ENCODE peak calls at places on chromosomes 5 and 9, in four cellular contexts. One of them, this sample, is unnamed.

GRCh38 chr5:151202381-151203139 is 21.3 kb downstream of the CCDC69 start:
- DNase-seq in SK-N-SH: no peak
- DNase-seq in H1: no peak
- DNase-seq in GM12878: no peak
- DNase-seq in this sample: no peak

GRCh38 chr9:110040788-110041187 is 167.2 kb downstream of the C9orf152 start:
- DNase-seq in SK-N-SH: no peak
- DNase-seq in GM12878: no peak
- DNase-seq in H1: no peak
- DNase-seq in this sample: no peak

GRCh38 chr5:56288880-56289601 is 55.9 kb upstream of the ANKRD55 start:
- DNase-seq in SK-N-SH: no peak
- DNase-seq in H1: no peak
- DNase-seq in GM12878: no peak
- DNase-seq in this sample: peak; percentile 36

GRCh38 chr9:21559402-21560280 is 77.5 kb upstream of the IFNE start:
- DNase-seq in SK-N-SH: peak; percentile 56
- DNase-seq in H1: peak; percentile 79
- DNase-seq in GM12878: no peak
- DNase-seq in this sample: no peak

GRCh38 chr5:34598177-34598794 is 57.8 kb upstream of the RAI14 start:
- DNase-seq in H1: no peak
- DNase-seq in SK-N-SH: no peak
- DNase-seq in GM12878: no peak
- DNase-seq in this sample: no peak

GRCh38 chr5:14706615-14707021 is 42.1 kb downstream of the OTULIN start:
- DNase-seq in GM12878: no peak
- DNase-seq in H1: no peak
- DNase-seq in SK-N-SH: peak; percentile 45
- DNase-seq in this sample: no peak

GRCh38 chr5:150559701-150560100 is 51.8 kb downstream of the NDST1 start:
- DNase-seq in H1: no peak
- DNase-seq in GM12878: no peak
- DNase-seq in SK-N-SH: no peak
- DNase-seq in this sample: no peak

GRCh38 chr5:14102666-14103065 is 40.5 kb upstream of the TRIO start:
- DNase-seq in GM12878: no peak
- DNase-seq in SK-N-SH: no peak
- DNase-seq in H1: no peak
- DNase-seq in this sample: no peak

GRCh38 chr5:1845696-1846095 is 37.0 kb downstream of the IRX4 start:
- DNase-seq in H1: no peak
- DNase-seq in GM12878: no peak
- DNase-seq in SK-N-SH: no peak
- DNase-seq in this sample: no peak

GRCh38 chr9:81132796-81133195 is 556.6 kb downstream of the TLE1 start:
- DNase-seq in SK-N-SH: no peak
- DNase-seq in H1: no peak
- DNase-seq in GM12878: no peak
- DNase-seq in this sample: no peak

GRCh38 chr5:158746979-158747378 is 352.7 kb downstream of the EBF1 start:
- DNase-seq in H1: no peak
- DNase-seq in SK-N-SH: no peak
- DNase-seq in GM12878: no peak
- DNase-seq in this sample: no peak

GRCh38 chr9:4207476-4207875 is 92.4 kb downstream of the GLIS3 start:
- DNase-seq in GM12878: no peak
- DNase-seq in SK-N-SH: no peak
- DNase-seq in H1: no peak
- DNase-seq in this sample: no peak

GRCh38 chr5:116525680-116526079 is 48.9 kb downstream of the SEMA6A start:
- DNase-seq in SK-N-SH: no peak
- DNase-seq in GM12878: no peak
- DNase-seq in H1: no peak
- DNase-seq in this sample: no peak

GRCh38 chr5:178203670-178204204 is 596 bp upstream of the HNRNPAB start:
- DNase-seq in H1: no peak
- DNase-seq in GM12878: no peak
- DNase-seq in SK-N-SH: no peak
- DNase-seq in this sample: no peak

GRCh38 chr5:173301695-173302545 is 26.3 kb downstream of the STC2 start:
- DNase-seq in GM12878: no peak
- DNase-seq in H1: no peak
- DNase-seq in SK-N-SH: no peak
- DNase-seq in this sample: no peak

GRCh38 chr5:8340261-8340660 is 471.3 kb downstream of the MTRR start:
- DNase-seq in GM12878: no peak
- DNase-seq in SK-N-SH: no peak
- DNase-seq in H1: no peak
- DNase-seq in this sample: no peak

GRCh38 chr5:41270423-41271251 is 57.3 kb upstream of the C6 start:
- DNase-seq in SK-N-SH: peak; percentile 18
- DNase-seq in H1: no peak
- DNase-seq in GM12878: no peak
- DNase-seq in this sample: no peak

GRCh38 chr5:107476783-107477182 is 194.0 kb downstream of the EFNA5 start:
- DNase-seq in SK-N-SH: no peak
- DNase-seq in GM12878: peak; percentile 80
- DNase-seq in H1: no peak
- DNase-seq in this sample: no peak

GRCh38 chr5:171989946-171990712 is 16.3 kb downstream of the FBXW11 start:
- DNase-seq in H1: no peak
- DNase-seq in GM12878: no peak
- DNase-seq in SK-N-SH: no peak
- DNase-seq in this sample: no peak

GRCh38 chr5:179370490-179371122 is 25.3 kb upstream of the ADAMTS2 start:
- DNase-seq in SK-N-SH: no peak
- DNase-seq in H1: no peak
- DNase-seq in GM12878: no peak
- DNase-seq in this sample: no peak

GRCh38 chr5:107157811-107158210 is 512.9 kb downstream of the EFNA5 start:
- DNase-seq in SK-N-SH: no peak
- DNase-seq in GM12878: no peak
- DNase-seq in H1: no peak
- DNase-seq in this sample: no peak

GRCh38 chr5:178216779-178217178 is 12.4 kb downstream of the HNRNPAB start:
- DNase-seq in H1: no peak
- DNase-seq in SK-N-SH: no peak
- DNase-seq in GM12878: no peak
- DNase-seq in this sample: no peak

GRCh38 chr9:128365525-128365924 is 5.6 kb upstream of the URM1 start:
- DNase-seq in SK-N-SH: no peak
- DNase-seq in GM12878: no peak
- DNase-seq in H1: no peak
- DNase-seq in this sample: no peak

GRCh38 chr5:151799407-151799806 is 27.7 kb downstream of the G3BP1 start:
- DNase-seq in GM12878: no peak
- DNase-seq in H1: no peak
- DNase-seq in SK-N-SH: no peak
- DNase-seq in this sample: no peak

GRCh38 chr5:66757834-66758396 is 161.7 kb downstream of the MAST4 start:
- DNase-seq in SK-N-SH: no peak
- DNase-seq in H1: no peak
- DNase-seq in GM12878: no peak
- DNase-seq in this sample: no peak

GRCh38 chr9:134809296-134809695 is 71.3 kb upstream of the FCN2 start:
- DNase-seq in GM12878: no peak
- DNase-seq in SK-N-SH: no peak
- DNase-seq in H1: no peak
- DNase-seq in this sample: no peak

GRCh38 chr5:13640270-13640669 is 304.2 kb downstream of the DNAH5 start:
- DNase-seq in SK-N-SH: no peak
- DNase-seq in H1: no peak
- DNase-seq in GM12878: no peak
- DNase-seq in this sample: no peak

GRCh38 chr5:110267714-110268113 is 458.8 kb downstream of the TMEM232 start:
- DNase-seq in H1: no peak
- DNase-seq in SK-N-SH: no peak
- DNase-seq in GM12878: no peak
- DNase-seq in this sample: no peak

DNA sequence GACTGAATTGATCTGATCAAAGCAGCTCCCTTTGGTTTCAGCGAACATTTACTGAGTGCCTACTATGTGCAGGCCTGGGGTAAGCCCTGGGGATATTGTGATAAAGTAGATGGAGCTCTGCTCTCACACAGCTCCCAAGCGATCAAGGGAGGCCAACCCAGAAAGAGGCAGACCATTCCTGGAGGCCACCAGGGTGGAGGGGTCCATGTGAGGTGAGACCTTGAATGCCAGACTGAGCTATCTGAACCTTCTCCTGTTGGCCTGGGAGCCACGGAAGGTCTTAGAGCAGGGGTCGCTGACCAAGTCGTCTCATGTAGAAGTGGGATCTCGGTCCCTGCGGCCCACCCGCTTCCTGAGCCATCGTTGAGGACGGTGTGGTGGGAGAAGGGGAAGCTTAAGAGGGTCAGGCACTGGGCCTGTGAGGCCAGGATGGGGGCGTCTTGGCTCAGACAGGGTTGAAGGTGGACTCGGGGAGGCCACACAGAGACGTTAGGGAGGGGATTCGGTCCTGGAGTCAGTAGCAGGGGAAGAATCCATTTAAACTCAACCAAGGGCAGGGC is 62.2 kb upstream of the IL17B start:
- DNase-seq in GM12878: no peak
- DNase-seq in SK-N-SH: no peak
- DNase-seq in H1: no peak
- DNase-seq in this sample: no peak
- TF ChIP-seq NRF1 in GM12878: no peak
- TF ChIP-seq NRF1 in SK-N-SH: no peak
- TF ChIP-seq NRF1 in H1: no peak
- TF ChIP-seq NRF1 in this sample: no peak

DNA sequence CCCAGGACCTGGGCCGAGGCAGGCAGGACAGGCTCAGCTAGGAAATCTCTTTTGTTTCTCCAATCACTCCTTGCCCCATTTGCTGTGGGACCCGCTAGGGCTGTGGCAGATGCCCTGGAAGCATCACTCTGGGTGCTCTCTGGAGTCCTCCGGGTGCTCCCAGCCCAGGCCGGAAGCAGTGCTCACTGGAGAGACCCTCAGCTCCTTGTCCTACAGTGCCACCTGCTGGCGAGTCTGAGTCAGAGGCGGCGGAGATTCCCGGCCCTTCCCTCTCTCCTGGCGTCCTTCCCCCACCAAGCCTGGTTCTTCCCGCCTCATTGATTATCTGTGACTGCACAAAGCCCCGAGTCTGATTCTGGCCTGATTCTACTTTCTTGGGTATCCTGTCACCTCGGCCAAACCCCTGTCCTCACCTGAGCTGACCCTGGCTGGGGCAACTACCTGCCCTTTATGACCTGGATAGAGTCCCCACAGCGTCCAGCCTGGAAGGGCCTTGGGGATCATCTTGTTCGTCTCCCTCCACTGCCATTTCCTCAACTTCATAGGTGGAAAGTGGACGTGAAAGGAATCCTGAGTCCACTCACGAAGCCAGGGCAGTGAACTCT is 7.3 kb upstream of the BARHL1 start:
- DNase-seq in H1: peak; percentile 90
- DNase-seq in GM12878: no peak
- DNase-seq in SK-N-SH: peak; percentile 93
- DNase-seq in this sample: peak; percentile 83
- H3K27me3 ChIP-seq in H1: peaks cover 50% of the 10 kb centered on the region
- H3K27me3 ChIP-seq in GM12878: peaks cover 6% of the 10 kb centered on the region
- H3K27me3 ChIP-seq in SK-N-SH: peaks cover 33% of the 10 kb centered on the region
- H3K27me3 ChIP-seq in this sample: peaks cover 4% of the 10 kb centered on the region

GRCh38 chr5:73499187-73499586 is 945 bp downstream of the BTF3 start:
- DNase-seq in GM12878: no peak
- DNase-seq in SK-N-SH: no peak
- DNase-seq in H1: no peak
- DNase-seq in this sample: no peak
- TF ChIP-seq NRF1 in GM12878: no peak
- TF ChIP-seq NRF1 in SK-N-SH: no peak
- TF ChIP-seq NRF1 in H1: no peak
- TF ChIP-seq NRF1 in this sample: no peak

GRCh38 chr5:57716661-57717060 is 234.1 kb upstream of the ACTBL2 start:
- DNase-seq in SK-N-SH: no peak
- DNase-seq in H1: no peak
- DNase-seq in GM12878: no peak
- DNase-seq in this sample: no peak

GRCh38 chr5:57715296-57715695 is 232.7 kb upstream of the ACTBL2 start:
- DNase-seq in GM12878: no peak
- DNase-seq in SK-N-SH: no peak
- DNase-seq in H1: no peak
- DNase-seq in this sample: no peak

GRCh38 chr5:57711946-57712345 is 229.3 kb upstream of the ACTBL2 start:
- DNase-seq in GM12878: no peak
- DNase-seq in SK-N-SH: no peak
- DNase-seq in H1: no peak
- DNase-seq in this sample: no peak

GRCh38 chr5:57710126-57710525 is 227.5 kb upstream of the ACTBL2 start:
- DNase-seq in GM12878: no peak
- DNase-seq in H1: no peak
- DNase-seq in SK-N-SH: no peak
- DNase-seq in this sample: no peak

GRCh38 chr5:57711471-57711870 is 228.9 kb upstream of the ACTBL2 start:
- DNase-seq in GM12878: no peak
- DNase-seq in SK-N-SH: no peak
- DNase-seq in H1: no peak
- DNase-seq in this sample: no peak
- H3K27me3 ChIP-seq in GM12878: no peaks in the 10 kb centered on the region
- H3K27me3 ChIP-seq in SK-N-SH: no peaks in the 10 kb centered on the region
- H3K27me3 ChIP-seq in H1: no peaks in the 10 kb centered on the region
- H3K27me3 ChIP-seq in this sample: no peaks in the 10 kb centered on the region

DNA sequence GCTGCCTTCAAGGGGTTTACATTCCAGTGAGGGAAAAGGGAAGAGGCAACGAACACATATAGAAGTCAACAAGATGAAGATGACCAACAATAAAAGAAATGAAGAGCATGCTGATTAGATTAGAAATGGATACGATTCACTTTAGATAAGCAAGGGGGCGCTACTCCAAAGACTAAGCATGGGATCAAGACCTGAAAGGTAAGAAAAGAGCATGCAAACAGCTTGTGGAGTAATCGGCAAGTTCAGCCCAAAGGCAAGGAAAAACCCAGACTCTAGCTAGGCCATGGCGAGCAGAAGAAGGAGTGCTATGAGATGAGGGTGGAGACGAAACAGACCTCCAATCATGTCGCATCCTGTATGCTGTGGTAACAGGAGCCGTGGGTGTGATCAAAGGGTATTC is 124.4 kb downstream of the FANCC start:
- DNase-seq in SK-N-SH: no peak
- DNase-seq in GM12878: no peak
- DNase-seq in H1: no peak
- DNase-seq in this sample: no peak
- TF ChIP-seq NRF1 in SK-N-SH: no peak
- TF ChIP-seq NRF1 in GM12878: no peak
- TF ChIP-seq NRF1 in H1: no peak
- TF ChIP-seq NRF1 in this sample: no peak

GRCh38 chr5:54897001-54897400 is 88.4 kb downstream of the ESM1 start:
- DNase-seq in GM12878: no peak
- DNase-seq in SK-N-SH: no peak
- DNase-seq in H1: no peak
- DNase-seq in this sample: no peak
- H3K27me3 ChIP-seq in GM12878: peaks cover 16% of the 10 kb centered on the region
- H3K27me3 ChIP-seq in SK-N-SH: peaks cover 48% of the 10 kb centered on the region
- H3K27me3 ChIP-seq in H1: no peaks in the 10 kb centered on the region
- H3K27me3 ChIP-seq in this sample: no peaks in the 10 kb centered on the region

This sample was measured in K562.